ENCODE peak calls at places on chromosome 11, in ten cellular contexts. L is cardiac muscle cell, T is testis, C is endodermal cell, K is gastrocnemius medialis, A is upper lobe of right lung, P is A673, U is epithelial cell of proximal tubule, R is breast epithelium, S is HFF-Myc. X is an unnamed sample.

GRCh38 chr11:71207996-71208774 is 44.2 kb downstream of the SHANK2 start:
- DNase-seq in R (no peak), U (no peak), C (no peak), K (no peak), S (no peak), T (no peak), L (no peak), A (peak; percentile 34), P (no peak), X (no peak)

GRCh38 chr11:32087602-32088001 is 3.3 kb upstream of the RCN1 start:
- DNase-seq in P (peak; percentile 43), L (peak; percentile 83), K (no peak), U (peak; percentile 43), R (no peak), T (no peak), C (no peak), S (no peak), A (no peak), X (no peak)

GRCh38 chr11:46332568-46333128 is 14.6 kb upstream of the DGKZ start:
- DNase-seq in K (no peak), S (no peak), L (no peak), A (no peak), R (no peak), U (no peak), T (no peak), P (peak; percentile 68), C (peak; percentile 81), X (no peak)

GRCh38 chr11:76692956-76693355 is 22.4 kb upstream of the LRRC32 start:
- DNase-seq in C (no peak), R (no peak), U (no peak), S (no peak), L (no peak), A (no peak), P (no peak), K (no peak), T (no peak), X (no peak)

GRCh38 chr11:92424281-92424680 is 199.7 kb downstream of the FAT3 start:
- DNase-seq in U (no peak), K (no peak), P (no peak), L (peak; percentile 14), C (no peak), S (no peak), A (no peak), R (no peak), T (no peak), X (no peak)

GRCh38 chr11:19786644-19787043 is 74.0 kb downstream of the NAV2 start:
- DNase-seq in K (no peak), L (no peak), S (no peak), T (no peak), U (no peak), A (no peak), P (no peak), R (no peak), C (no peak), X (no peak)

GRCh38 chr11:41246399-41246745 is 213.1 kb downstream of the LRRC4C start:
- DNase-seq in L (no peak), U (no peak), T (no peak), P (no peak), S (no peak), K (no peak), R (no peak), C (no peak), A (no peak), X (no peak)

GRCh38 chr11:45024357-45024756 is 73.7 kb upstream of the TP53I11 start:
- DNase-seq in R (no peak), U (no peak), C (peak; percentile 26), L (no peak), S (no peak), T (no peak), A (no peak), P (no peak), K (no peak), X (no peak)

GRCh38 chr11:789951-790350 is at the start of gene CEND1:
- DNase-seq in A (no peak), U (no peak), K (no peak), P (peak; percentile 67), T (no peak), S (no peak), C (peak; percentile 78), R (no peak), L (peak; percentile 54), X (no peak)

GRCh38 chr11:133681901-133682300 is 149.6 kb upstream of the OPCML start:
- DNase-seq in K (no peak), L (no peak), U (no peak), T (no peak), S (no peak), P (no peak), C (peak; percentile 82), R (no peak), A (no peak), X (no peak)

DNA sequence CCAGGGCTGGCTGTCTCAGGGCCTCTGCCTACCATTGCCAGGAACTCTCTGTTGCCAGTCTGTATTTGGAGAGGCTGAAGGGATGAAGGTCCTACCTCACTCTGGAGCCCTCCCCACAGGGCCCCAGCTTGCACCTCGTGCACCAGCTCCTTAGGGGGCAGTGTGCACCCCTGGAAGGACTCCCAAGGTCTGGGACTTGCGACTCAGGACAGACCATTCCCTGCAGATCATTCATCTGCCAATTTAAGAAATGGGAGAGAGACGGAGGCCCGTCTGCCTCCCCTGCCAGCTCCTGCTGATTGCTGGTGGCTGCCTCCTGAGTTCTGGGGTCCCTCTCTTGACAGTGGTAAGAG is 27.5 kb upstream of the MALAT1 start:
- DNase-seq in K (peak; percentile 97), L (peak; percentile 87), C (peak; percentile 87), R (no peak), A (peak; percentile 89), T (peak; percentile 71), P (peak; percentile 85), S (no peak), U (no peak), X (peak; percentile 70)
- H3K4me3 ChIP-seq in K (peak overlapping the region; percentile 47), L (no peak overlapping the region), C (no peak overlapping the region), R (peak overlapping the region; percentile 24), A (peak overlapping the region; percentile 25), T (no peak overlapping the region), P (no peak overlapping the region), S (peak overlapping the region; percentile 5), U (peak overlapping the region; percentile 15), X (peak overlapping the region; percentile 20)

GRCh38 chr11:17541330-17541885 is 2.8 kb downstream of the USH1C start:
- DNase-seq in K (no peak), T (no peak), C (no peak), S (no peak), A (no peak), P (no peak), R (no peak), L (no peak), U (peak; percentile 48), X (no peak)

GRCh38 chr11:17543574-17544180 is 539 bp downstream of the USH1C start:
- DNase-seq in C (peak; percentile 64), L (no peak), A (no peak), R (no peak), P (no peak), U (no peak), K (no peak), T (no peak), S (no peak), X (no peak)

GRCh38 chr11:17543041-17543440 is 1.2 kb downstream of the USH1C start:
- DNase-seq in A (no peak), L (no peak), T (no peak), K (no peak), R (no peak), S (no peak), U (no peak), C (no peak), P (no peak), X (no peak)

GRCh38 chr11:17540807-17541206 is 3.4 kb downstream of the USH1C start:
- DNase-seq in L (no peak), R (no peak), U (no peak), C (no peak), S (no peak), A (no peak), T (no peak), K (no peak), P (no peak), X (no peak)

DNA sequence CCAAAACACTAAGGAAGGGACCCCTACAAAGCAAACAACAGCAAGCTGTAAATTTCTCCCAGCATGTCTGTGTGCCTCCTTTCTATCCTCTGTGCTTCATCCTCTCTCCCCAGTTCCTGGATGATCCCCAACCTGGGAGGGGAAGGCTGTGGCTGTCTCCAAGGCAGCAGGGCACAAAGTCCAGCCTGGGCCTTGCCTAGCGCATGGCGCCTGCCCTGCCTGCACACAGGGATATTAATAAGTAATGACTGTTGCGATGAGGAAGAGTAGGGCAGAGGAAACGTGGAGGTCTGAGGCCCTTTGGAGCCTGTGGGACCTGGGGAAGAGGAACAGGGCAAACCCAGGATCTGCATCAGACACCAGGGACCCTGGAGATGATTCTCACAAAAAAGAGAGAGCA is 2.0 kb downstream of the USH1C start:
- DNase-seq in S (no peak), C (no peak), L (no peak), P (no peak), A (no peak), T (no peak), R (no peak), U (no peak), K (no peak), X (no peak)
- TF ChIP-seq CTCF in S (no peak), C (no peak), L (no peak), P (no peak), A (no peak), T (no peak), R (no peak), U (no peak), K (no peak), X (no peak)

DNA sequence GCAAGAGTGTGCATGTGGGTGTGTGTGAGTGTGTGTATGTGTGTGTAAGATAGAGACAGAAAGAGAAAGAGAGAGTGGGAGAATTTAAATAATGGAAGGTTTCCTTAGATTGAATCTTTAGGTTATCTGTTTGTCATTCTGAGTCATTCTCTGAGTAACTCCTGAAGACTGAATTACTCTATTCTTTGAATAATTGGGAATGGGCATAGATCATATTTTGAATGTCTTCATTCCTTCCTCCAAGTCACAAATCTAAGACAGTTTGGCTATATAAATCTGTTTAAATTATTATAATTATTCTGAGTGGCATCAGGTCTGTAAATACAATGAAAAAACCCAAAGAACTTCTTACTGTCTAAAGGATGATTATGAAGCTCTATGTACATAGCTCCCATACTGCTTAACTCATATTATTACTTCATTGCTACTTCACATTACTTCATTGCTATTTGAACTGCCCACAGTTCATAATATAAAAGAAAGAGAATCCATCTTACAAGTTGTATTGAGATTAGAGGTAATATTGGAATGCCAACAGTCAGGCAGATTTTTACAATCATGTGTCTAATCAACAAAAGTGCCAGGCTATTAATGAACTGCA is 346.6 kb upstream of the CCDC179 start:
- DNase-seq in K (no peak), S (no peak), P (no peak), T (no peak), U (no peak), A (no peak), L (peak; percentile 8), R (no peak), C (no peak), X (no peak)
- H3K4me3 ChIP-seq in K (no peak overlapping the region), S (no peak overlapping the region), P (no peak overlapping the region), T (no peak overlapping the region), U (no peak overlapping the region), A (no peak overlapping the region), L (no peak overlapping the region), R (no peak overlapping the region), C (no peak overlapping the region), X (no peak overlapping the region)

DNA sequence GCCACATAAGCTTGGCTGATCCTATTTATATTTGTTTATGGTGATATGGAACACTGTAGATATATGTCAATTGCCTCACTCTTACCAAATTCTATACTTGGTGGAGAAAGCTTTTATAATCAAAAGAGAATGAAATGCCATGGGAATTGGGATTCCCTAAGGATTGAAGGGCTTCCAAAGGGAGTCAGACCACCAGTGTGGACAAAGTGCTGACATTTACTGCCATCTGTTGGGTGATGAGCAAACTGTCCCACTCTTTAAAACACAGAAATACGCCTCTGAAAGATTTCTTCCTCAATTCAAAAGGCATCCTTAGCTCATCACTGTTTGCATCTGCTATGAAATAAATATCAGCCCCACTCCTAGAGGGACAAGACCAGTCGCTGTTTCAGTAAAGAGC is 7.1 kb downstream of the SLC1A2 start:
- DNase-seq in A (no peak), S (no peak), K (no peak), L (peak; percentile 21), T (no peak), P (peak; percentile 67), U (no peak), C (no peak), R (no peak), X (no peak)
- TF ChIP-seq CTCF in A (peak; percentile 34), S (peak; percentile 55), K (no peak), L (peak; percentile 32), T (no peak), P (peak; percentile 81), U (peak; percentile 60), C (peak; percentile 81), R (peak; percentile 15), X (peak; percentile 59)